ENCODE peak calls at places on chromosomes 16 and 17, in ten cellular contexts. M is anterior cingulate cortex; S is AG20443; O is adipocyte; L is stimulated activated CD4-positive, alpha-beta T cell treated with anti-CD3 and anti-CD28 coated beads, Interleukin-1b, Interleukin-23, amount 100 ng/mL, for 24 hours; V is fibroblast of mammary gland; C is retina; T is aorta; E is T-helper 17 cell; U is HCT116. F is an unnamed sample.

GRCh38 chr17:32525116-32525515 is 38.3 kb downstream of the CDK5R1 start:
- DNase-seq in M (no peak), S (peak), O (peak), L (no peak), V (peak), C (no peak), T (no peak), E (no peak), U (no peak), F (peak)

GRCh38 chr17:16106161-16106891 is 106.7 kb downstream of the TTC19 start:
- DNase-seq in M (no peak), S (peak), O (no peak), L (no peak), V (peak), C (no peak), T (no peak), E (no peak), U (no peak), F (peak)

GRCh38 chr16:75250809-75251279 is 580 bp downstream of the BCAR1 start:
- DNase-seq in M (no peak), S (peak), O (peak), L (no peak), V (no peak), C (peak), T (peak), E (peak), U (no peak), F (peak)

GRCh38 chr16:86297391-86297790 is 212.9 kb upstream of the FOXF1 start:
- DNase-seq in M (no peak), S (no peak), O (no peak), L (no peak), V (peak), C (peak), T (no peak), E (no peak), U (no peak), F (no peak)

GRCh38 chr17:80618304-80618703 is 73.7 kb downstream of the RPTOR start:
- DNase-seq in M (no peak), S (no peak), O (no peak), L (no peak), V (no peak), C (no peak), T (no peak), E (no peak), U (no peak), F (no peak)

GRCh38 chr16:73047221-73047535 is 750 bp downstream of the ZFHX3 start:
- DNase-seq in M (no peak), S (peak), O (peak), L (no peak), V (peak), C (no peak), T (no peak), E (no peak), U (no peak), F (no peak)

GRCh38 chr17:35889818-35890773 is 9.9 kb upstream of the CCL5 start:
- DNase-seq in M (peak), S (no peak), O (peak), L (no peak), V (peak), C (no peak), T (peak), E (no peak), U (no peak), F (peak)

GRCh38 chr16:49362230-49362629 is 11.4 kb upstream of the C16orf78 start:
- DNase-seq in M (no peak), S (no peak), O (no peak), L (no peak), V (no peak), C (peak), T (no peak), E (no peak), U (no peak), F (no peak)

GRCh38 chr17:78001612-78002011 is 43.1 kb downstream of the TNRC6C start:
- DNase-seq in M (no peak), S (no peak), O (no peak), L (no peak), V (no peak), C (no peak), T (no peak), E (no peak), U (no peak), F (no peak)

GRCh38 chr17:82588266-82589175 is 59.7 kb downstream of the WDR45B start:
- DNase-seq in M (no peak), S (no peak), O (no peak), L (no peak), V (no peak), C (no peak), T (no peak), E (no peak), U (no peak), F (no peak)

GRCh38 chr17:48375356-48375755 is 54.7 kb downstream of the SKAP1 start:
- DNase-seq in M (no peak), S (peak), O (no peak), L (no peak), V (peak), C (no peak), T (no peak), E (no peak), U (no peak), F (peak)

GRCh38 chr16:770411-770810 is 9.9 kb downstream of the MSLN start:
- DNase-seq in M (no peak), S (no peak), O (no peak), L (no peak), V (no peak), C (no peak), T (no peak), E (no peak), U (no peak), F (no peak)

GRCh38 chr17:26962255-26963162 is 331.4 kb upstream of the WSB1 start:
- DNase-seq in M (no peak), S (peak), O (no peak), L (no peak), V (no peak), C (no peak), T (no peak), E (no peak), U (no peak), F (no peak)

GRCh38 chr16:3401719-3402397 is 843 bp downstream of the ZNF174 start:
- DNase-seq in M (no peak), S (peak), O (peak), L (no peak), V (peak), C (no peak), T (no peak), E (no peak), U (no peak), F (peak)

GRCh38 chr16:65908568-65908967 is 457.9 kb upstream of the CDH5 start:
- DNase-seq in M (no peak), S (no peak), O (no peak), L (no peak), V (no peak), C (peak), T (no peak), E (no peak), U (no peak), F (peak)

GRCh38 chr17:1008008-1008761 is 11.3 kb downstream of the TIMM22 start:
- DNase-seq in M (peak), S (no peak), O (no peak), L (no peak), V (peak), C (no peak), T (peak), E (no peak), U (no peak), F (no peak)

GRCh38 chr17:75661531-75661930 is 5.4 kb downstream of the RECQL5 start:
- DNase-seq in M (peak), S (no peak), O (no peak), L (no peak), V (no peak), C (no peak), T (no peak), E (no peak), U (no peak), F (no peak)

GRCh38 chr17:74604200-74604599 is 12.1 kb upstream of the CD300LD start:
- DNase-seq in M (no peak), S (no peak), O (no peak), L (no peak), V (no peak), C (no peak), T (no peak), E (no peak), U (no peak), F (no peak)

GRCh38 chr17:35947156-35947585 is 3.7 kb upstream of the LYZL6 start:
- DNase-seq in M (peak), S (peak), O (peak), L (peak), V (peak), C (peak), T (no peak), E (no peak), U (peak), F (peak)

GRCh38 chr17:77378318-77379064 is 237.7 kb downstream of the SEC14L1 start:
- DNase-seq in M (no peak), S (no peak), O (no peak), L (no peak), V (no peak), C (no peak), T (no peak), E (no peak), U (no peak), F (no peak)

GRCh38 chr17:37708616-37709212 is 36.1 kb downstream of the HNF1B start:
- DNase-seq in M (no peak), S (peak), O (no peak), L (no peak), V (peak), C (no peak), T (no peak), E (no peak), U (no peak), F (peak)

GRCh38 chr17:80637286-80637703 is 92.7 kb downstream of the RPTOR start:
- DNase-seq in M (no peak), S (no peak), O (no peak), L (no peak), V (no peak), C (no peak), T (no peak), E (no peak), U (no peak), F (peak)

F was measured in left kidney.